ENCODE peak calls at places on chromosomes 6 and 20, in five cellular contexts. One of them, this sample, is unnamed.
A peak's percentile ranks its signal among the peaks of the same experiment; 100 is the strongest.

GRCh38 chr6:148304976-148305375 is 37.7 kb upstream of the SASH1 start:
- DNase-seq in CD8-positive, alpha-beta T cell: no peak
- DNase-seq in AG10803: peak; percentile 80
- DNase-seq in heart left ventricle: no peak
- DNase-seq in PC-9: no peak
- DNase-seq in this sample: no peak

GRCh38 chr6:53309059-53309896 is 39.5 kb downstream of the ELOVL5 start:
- DNase-seq in CD8-positive, alpha-beta T cell: peak; percentile 26
- DNase-seq in AG10803: peak; percentile 91
- DNase-seq in heart left ventricle: no peak
- DNase-seq in PC-9: no peak
- DNase-seq in this sample: no peak

GRCh38 chr6:130696806-130697205 is 130.4 kb upstream of the SMLR1 start:
- DNase-seq in CD8-positive, alpha-beta T cell: no peak
- DNase-seq in AG10803: no peak
- DNase-seq in heart left ventricle: no peak
- DNase-seq in PC-9: no peak
- DNase-seq in this sample: no peak

GRCh38 chr20:59438201-59438600 is 137.8 kb downstream of the EDN3 start:
- DNase-seq in CD8-positive, alpha-beta T cell: no peak
- DNase-seq in AG10803: no peak
- DNase-seq in heart left ventricle: no peak
- DNase-seq in PC-9: no peak
- DNase-seq in this sample: no peak

GRCh38 chr6:166417285-166417691 is 34.5 kb upstream of the MPC1 start:
- DNase-seq in CD8-positive, alpha-beta T cell: peak; percentile 68
- DNase-seq in AG10803: no peak
- DNase-seq in heart left ventricle: no peak
- DNase-seq in PC-9: no peak
- DNase-seq in this sample: no peak

GRCh38 chr6:118903691-118904090 is 9.7 kb downstream of the ASF1A start:
- DNase-seq in CD8-positive, alpha-beta T cell: no peak
- DNase-seq in AG10803: no peak
- DNase-seq in heart left ventricle: no peak
- DNase-seq in PC-9: no peak
- DNase-seq in this sample: no peak

GRCh38 chr20:9668356-9668755 is 154.0 kb downstream of the LAMP5 start:
- DNase-seq in CD8-positive, alpha-beta T cell: no peak
- DNase-seq in AG10803: no peak
- DNase-seq in heart left ventricle: no peak
- DNase-seq in PC-9: no peak
- DNase-seq in this sample: no peak

GRCh38 chr6:46015119-46015968 is at the start of gene CLIC5:
- DNase-seq in CD8-positive, alpha-beta T cell: peak; percentile 19
- DNase-seq in AG10803: no peak
- DNase-seq in heart left ventricle: peak; percentile 87
- DNase-seq in PC-9: peak; percentile 37
- DNase-seq in this sample: no peak

GRCh38 chr6:141744194-141744925 is 388.4 kb upstream of the GJE1 start:
- DNase-seq in CD8-positive, alpha-beta T cell: no peak
- DNase-seq in AG10803: no peak
- DNase-seq in heart left ventricle: no peak
- DNase-seq in PC-9: no peak
- DNase-seq in this sample: no peak

GRCh38 chr6:38185244-38185643 is 365.7 kb downstream of the ZFAND3 start:
- DNase-seq in CD8-positive, alpha-beta T cell: no peak
- DNase-seq in AG10803: no peak
- DNase-seq in heart left ventricle: peak; percentile 17
- DNase-seq in PC-9: no peak
- DNase-seq in this sample: no peak

GRCh38 chr6:96853083-96853482 is 15.8 kb upstream of the GPR63 start:
- DNase-seq in CD8-positive, alpha-beta T cell: no peak
- DNase-seq in AG10803: peak; percentile 11
- DNase-seq in heart left ventricle: no peak
- DNase-seq in PC-9: no peak
- DNase-seq in this sample: no peak

GRCh38 chr6:35522660-35523658 is 10.3 kb upstream of the TULP1 start:
- DNase-seq in CD8-positive, alpha-beta T cell: peak; percentile 79
- DNase-seq in AG10803: peak; percentile 35
- DNase-seq in heart left ventricle: peak; percentile 84
- DNase-seq in PC-9: peak; percentile 69
- DNase-seq in this sample: no peak

GRCh38 chr20:9027626-9028025 is 41.3 kb upstream of the PLCB4 start:
- DNase-seq in CD8-positive, alpha-beta T cell: no peak
- DNase-seq in AG10803: no peak
- DNase-seq in heart left ventricle: no peak
- DNase-seq in PC-9: no peak
- DNase-seq in this sample: no peak

GRCh38 chr6:45841062-45841461 is 174.6 kb downstream of the CLIC5 start:
- DNase-seq in CD8-positive, alpha-beta T cell: no peak
- DNase-seq in AG10803: no peak
- DNase-seq in heart left ventricle: no peak
- DNase-seq in PC-9: no peak
- DNase-seq in this sample: no peak

GRCh38 chr20:37649017-37649416 is 44.8 kb upstream of the CTNNBL1 start:
- DNase-seq in CD8-positive, alpha-beta T cell: no peak
- DNase-seq in AG10803: no peak
- DNase-seq in heart left ventricle: no peak
- DNase-seq in PC-9: no peak
- DNase-seq in this sample: no peak

GRCh38 chr6:10315034-10315433 is 99.8 kb downstream of the TFAP2A start:
- DNase-seq in CD8-positive, alpha-beta T cell: no peak
- DNase-seq in AG10803: no peak
- DNase-seq in heart left ventricle: no peak
- DNase-seq in PC-9: no peak
- DNase-seq in this sample: no peak

GRCh38 chr6:2432258-2432657 is 186.9 kb upstream of the GMDS start:
- DNase-seq in CD8-positive, alpha-beta T cell: no peak
- DNase-seq in AG10803: peak; percentile 93
- DNase-seq in heart left ventricle: no peak
- DNase-seq in PC-9: peak; percentile 50
- DNase-seq in this sample: no peak

GRCh38 chr6:34238507-34239239 is 2.0 kb downstream of the HMGA1 start:
- DNase-seq in CD8-positive, alpha-beta T cell: no peak
- DNase-seq in AG10803: no peak
- DNase-seq in heart left ventricle: no peak
- DNase-seq in PC-9: no peak
- DNase-seq in this sample: peak; percentile 15

GRCh38 chr6:158772851-158773371 is 46.3 kb downstream of the EZR start:
- DNase-seq in CD8-positive, alpha-beta T cell: no peak
- DNase-seq in AG10803: peak; percentile 81
- DNase-seq in heart left ventricle: no peak
- DNase-seq in PC-9: peak; percentile 67
- DNase-seq in this sample: no peak

GRCh38 chr6:138769102-138769676 is 4.4 kb upstream of the CCDC28A start:
- DNase-seq in CD8-positive, alpha-beta T cell: no peak
- DNase-seq in AG10803: no peak
- DNase-seq in heart left ventricle: no peak
- DNase-seq in PC-9: no peak
- DNase-seq in this sample: no peak

GRCh38 chr6:162532283-162533008 is 195.1 kb downstream of the PRKN start:
- DNase-seq in CD8-positive, alpha-beta T cell: no peak
- DNase-seq in AG10803: no peak
- DNase-seq in heart left ventricle: no peak
- DNase-seq in PC-9: no peak
- DNase-seq in this sample: no peak

GRCh38 chr20:18092890-18093289 is 35.2 kb upstream of the OVOL2 start:
- DNase-seq in CD8-positive, alpha-beta T cell: no peak
- DNase-seq in AG10803: no peak
- DNase-seq in heart left ventricle: no peak
- DNase-seq in PC-9: no peak
- DNase-seq in this sample: no peak

GRCh38 chr6:127547909-127548649 is 28.9 kb upstream of the C6orf58 start:
- DNase-seq in CD8-positive, alpha-beta T cell: no peak
- DNase-seq in AG10803: peak; percentile 14
- DNase-seq in heart left ventricle: no peak
- DNase-seq in PC-9: no peak
- DNase-seq in this sample: no peak

GRCh38 chr6:127550403-127550802 is 26.6 kb upstream of the C6orf58 start:
- DNase-seq in CD8-positive, alpha-beta T cell: no peak
- DNase-seq in AG10803: peak; percentile 53
- DNase-seq in heart left ventricle: no peak
- DNase-seq in PC-9: no peak
- DNase-seq in this sample: no peak

DNA sequence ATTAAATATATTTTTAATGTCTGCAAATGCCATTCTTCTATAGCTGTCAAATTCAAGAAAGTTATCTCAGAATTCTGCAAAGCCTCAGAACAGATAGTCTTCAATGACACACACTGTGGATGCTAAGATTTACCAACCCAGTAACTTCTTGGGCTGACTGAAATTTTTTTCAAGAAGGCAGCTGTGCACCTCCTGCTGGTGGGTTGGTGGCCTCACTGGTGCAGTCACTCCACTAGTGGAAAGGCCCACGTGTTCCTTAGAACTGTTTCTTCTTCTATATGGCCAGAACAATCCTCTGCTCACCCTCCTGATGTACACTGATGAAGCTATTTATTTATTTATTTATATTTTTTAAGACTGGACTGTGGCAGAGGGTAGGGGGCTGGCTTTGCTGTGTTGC is 28.1 kb upstream of the MTCL3 start:
- DNase-seq in CD8-positive, alpha-beta T cell: peak; percentile 7
- DNase-seq in AG10803: no peak
- DNase-seq in heart left ventricle: no peak
- DNase-seq in PC-9: no peak
- DNase-seq in this sample: no peak
- TF ChIP-seq CTCF in CD8-positive, alpha-beta T cell: no peak
- TF ChIP-seq CTCF in AG10803: peak; percentile 33
- TF ChIP-seq CTCF in heart left ventricle: peak; percentile 14
- TF ChIP-seq CTCF in PC-9: no peak
- TF ChIP-seq CTCF in this sample: peak; percentile 13

GRCh38 chr20:957544-957943 is 41.4 kb upstream of the ANGPT4 start:
- DNase-seq in CD8-positive, alpha-beta T cell: no peak
- DNase-seq in AG10803: no peak
- DNase-seq in heart left ventricle: no peak
- DNase-seq in PC-9: no peak
- DNase-seq in this sample: no peak
- TF ChIP-seq CTCF in CD8-positive, alpha-beta T cell: no peak
- TF ChIP-seq CTCF in AG10803: no peak
- TF ChIP-seq CTCF in heart left ventricle: no peak
- TF ChIP-seq CTCF in PC-9: peak; percentile 32
- TF ChIP-seq CTCF in this sample: no peak

GRCh38 chr6:50706575-50706974 is 6.8 kb upstream of the TFAP2D start:
- DNase-seq in CD8-positive, alpha-beta T cell: no peak
- DNase-seq in AG10803: no peak
- DNase-seq in heart left ventricle: no peak
- DNase-seq in PC-9: no peak
- DNase-seq in this sample: no peak
- TF ChIP-seq CTCF in CD8-positive, alpha-beta T cell: no peak
- TF ChIP-seq CTCF in AG10803: no peak
- TF ChIP-seq CTCF in heart left ventricle: no peak
- TF ChIP-seq CTCF in PC-9: no peak
- TF ChIP-seq CTCF in this sample: no peak

DNA sequence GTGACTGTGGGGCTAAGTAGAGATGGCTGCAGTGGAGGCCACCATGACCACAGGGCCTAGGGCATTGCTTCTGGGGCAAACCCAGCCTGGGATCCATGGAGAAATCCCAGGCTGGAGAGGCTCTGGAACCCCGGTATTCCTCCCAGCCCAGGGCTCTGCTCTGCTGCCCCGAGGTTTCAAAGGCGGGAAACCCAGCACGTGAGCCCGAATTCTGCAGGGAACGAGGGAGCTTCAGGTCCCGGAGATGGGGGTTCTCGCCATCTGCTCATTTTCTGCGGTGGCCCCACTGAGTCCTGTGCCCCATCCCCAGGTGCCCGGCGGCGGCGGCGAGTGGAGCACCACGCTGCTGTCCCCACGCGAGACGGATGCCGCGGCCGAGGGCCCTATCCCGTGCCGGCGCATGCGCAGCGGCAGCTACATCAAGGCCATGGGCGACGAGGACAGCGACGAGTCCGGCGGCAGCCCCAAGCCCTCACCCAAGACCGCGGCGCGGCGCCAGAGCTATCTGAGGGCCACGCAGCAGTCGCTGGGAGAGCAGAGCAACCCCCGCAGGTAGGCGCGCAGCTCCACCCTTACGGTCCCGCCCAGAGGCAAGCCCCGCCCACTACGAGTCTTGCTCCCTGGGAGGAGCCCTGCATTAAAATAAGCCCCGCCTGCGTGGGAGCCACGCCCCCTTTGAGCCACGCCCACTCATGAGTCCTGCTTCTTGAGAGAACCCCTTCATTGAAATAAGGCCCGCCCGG is 105.3 kb upstream of the MYL9 start:
- DNase-seq in CD8-positive, alpha-beta T cell: peak; percentile 89
- DNase-seq in AG10803: peak; percentile 36
- DNase-seq in heart left ventricle: peak; percentile 87
- DNase-seq in PC-9: peak; percentile 89
- DNase-seq in this sample: no peak
- TF ChIP-seq CTCF in CD8-positive, alpha-beta T cell: no peak
- TF ChIP-seq CTCF in AG10803: no peak
- TF ChIP-seq CTCF in heart left ventricle: no peak
- TF ChIP-seq CTCF in PC-9: no peak
- TF ChIP-seq CTCF in this sample: no peak

GRCh38 chr20:50370036-50370566 is 140.1 kb upstream of the PTPN1 start:
- DNase-seq in CD8-positive, alpha-beta T cell: no peak
- DNase-seq in AG10803: no peak
- DNase-seq in heart left ventricle: no peak
- DNase-seq in PC-9: no peak
- DNase-seq in this sample: no peak

GRCh38 chr20:50374541-50375078 is 135.6 kb upstream of the PTPN1 start:
- DNase-seq in CD8-positive, alpha-beta T cell: no peak
- DNase-seq in AG10803: no peak
- DNase-seq in heart left ventricle: no peak
- DNase-seq in PC-9: no peak
- DNase-seq in this sample: no peak

GRCh38 chr20:50373674-50374286 is 136.4 kb upstream of the PTPN1 start:
- DNase-seq in CD8-positive, alpha-beta T cell: no peak
- DNase-seq in AG10803: no peak
- DNase-seq in heart left ventricle: no peak
- DNase-seq in PC-9: peak; percentile 61
- DNase-seq in this sample: no peak

GRCh38 chr20:50371878-50372769 is 138.1 kb upstream of the PTPN1 start:
- DNase-seq in CD8-positive, alpha-beta T cell: no peak
- DNase-seq in AG10803: no peak
- DNase-seq in heart left ventricle: no peak
- DNase-seq in PC-9: peak; percentile 45
- DNase-seq in this sample: no peak

DNA sequence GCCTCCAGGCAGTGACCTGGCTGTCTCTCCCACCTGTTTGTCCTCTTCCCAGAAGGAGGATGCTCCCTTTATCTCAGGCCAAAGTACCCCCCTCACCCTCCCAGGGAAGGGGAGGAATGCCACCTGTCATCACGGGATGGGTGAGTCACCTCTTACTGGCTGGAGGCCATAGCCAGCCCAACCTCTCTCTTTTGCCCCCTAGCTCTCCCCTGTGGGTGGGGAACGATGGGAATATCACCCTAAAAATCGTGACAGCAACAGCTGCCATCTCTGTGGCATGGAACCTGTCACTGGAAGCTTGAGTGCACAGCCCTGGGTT is 137.5 kb upstream of the PTPN1 start:
- DNase-seq in CD8-positive, alpha-beta T cell: no peak
- DNase-seq in AG10803: no peak
- DNase-seq in heart left ventricle: no peak
- DNase-seq in PC-9: peak; percentile 71
- DNase-seq in this sample: no peak
- TF ChIP-seq CTCF in CD8-positive, alpha-beta T cell: no peak
- TF ChIP-seq CTCF in AG10803: no peak
- TF ChIP-seq CTCF in heart left ventricle: no peak
- TF ChIP-seq CTCF in PC-9: no peak
- TF ChIP-seq CTCF in this sample: no peak